ENCODE peak calls at places on chromosomes 3 and 15, in ten cellular contexts. One of them, this sample, is unnamed.
A peak's percentile ranks its signal among the peaks of the same experiment; 100 is the strongest.

GRCh38 chr3:150503402-150504099 is 42.7 kb downstream of the SERP1 start:
- DNase-seq in cardiac fibroblast: no peak
- DNase-seq in epithelial cell of proximal tubule: no peak
- DNase-seq in sigmoid colon: no peak
- DNase-seq in CD8-positive, alpha-beta T cell: no peak
- DNase-seq in tibial artery: no peak
- DNase-seq in HCT116: no peak
- DNase-seq in fibroblast of pulmonary artery: no peak
- DNase-seq in GM10248: no peak
- DNase-seq in stomach: no peak
- DNase-seq in this sample: no peak

GRCh38 chr3:195522254-195523023 is 20.7 kb downstream of the PPP1R2 start:
- DNase-seq in GM10248: peak; percentile 54
- DNase-seq in CD8-positive, alpha-beta T cell: no peak
- DNase-seq in sigmoid colon: no peak
- DNase-seq in fibroblast of pulmonary artery: peak; percentile 65
- DNase-seq in stomach: no peak
- DNase-seq in epithelial cell of proximal tubule: no peak
- DNase-seq in cardiac fibroblast: peak; percentile 59
- DNase-seq in tibial artery: no peak
- DNase-seq in HCT116: no peak
- DNase-seq in this sample: no peak

GRCh38 chr3:104437131-104437750 is 929.5 kb upstream of the ALCAM start:
- DNase-seq in GM10248: no peak
- DNase-seq in stomach: no peak
- DNase-seq in cardiac fibroblast: peak; percentile 70
- DNase-seq in tibial artery: no peak
- DNase-seq in epithelial cell of proximal tubule: peak; percentile 42
- DNase-seq in CD8-positive, alpha-beta T cell: no peak
- DNase-seq in sigmoid colon: no peak
- DNase-seq in HCT116: peak; percentile 38
- DNase-seq in fibroblast of pulmonary artery: peak; percentile 67
- DNase-seq in this sample: no peak

GRCh38 chr3:37254316-37254715 is 79.9 kb upstream of the LRRFIP2 start:
- DNase-seq in HCT116: no peak
- DNase-seq in CD8-positive, alpha-beta T cell: no peak
- DNase-seq in fibroblast of pulmonary artery: no peak
- DNase-seq in GM10248: no peak
- DNase-seq in tibial artery: no peak
- DNase-seq in epithelial cell of proximal tubule: no peak
- DNase-seq in cardiac fibroblast: no peak
- DNase-seq in sigmoid colon: no peak
- DNase-seq in stomach: no peak
- DNase-seq in this sample: no peak

GRCh38 chr3:158105124-158105709 is 1.0 kb downstream of the SHOX2 start:
- DNase-seq in CD8-positive, alpha-beta T cell: no peak
- DNase-seq in fibroblast of pulmonary artery: no peak
- DNase-seq in cardiac fibroblast: no peak
- DNase-seq in epithelial cell of proximal tubule: no peak
- DNase-seq in stomach: no peak
- DNase-seq in tibial artery: peak; percentile 82
- DNase-seq in HCT116: no peak
- DNase-seq in GM10248: peak; percentile 32
- DNase-seq in sigmoid colon: no peak
- DNase-seq in this sample: no peak

GRCh38 chr3:159846255-159846654 is 142.4 kb upstream of the IL12A start:
- DNase-seq in GM10248: no peak
- DNase-seq in epithelial cell of proximal tubule: no peak
- DNase-seq in sigmoid colon: no peak
- DNase-seq in CD8-positive, alpha-beta T cell: no peak
- DNase-seq in cardiac fibroblast: no peak
- DNase-seq in tibial artery: no peak
- DNase-seq in fibroblast of pulmonary artery: no peak
- DNase-seq in stomach: no peak
- DNase-seq in HCT116: no peak
- DNase-seq in this sample: no peak

GRCh38 chr3:156160653-156161052 is 40.3 kb downstream of the KCNAB1 start:
- DNase-seq in GM10248: peak; percentile 25
- DNase-seq in stomach: no peak
- DNase-seq in fibroblast of pulmonary artery: no peak
- DNase-seq in sigmoid colon: no peak
- DNase-seq in tibial artery: no peak
- DNase-seq in HCT116: no peak
- DNase-seq in cardiac fibroblast: no peak
- DNase-seq in CD8-positive, alpha-beta T cell: no peak
- DNase-seq in epithelial cell of proximal tubule: no peak
- DNase-seq in this sample: no peak

GRCh38 chr3:156630081-156630772 is 44.2 kb upstream of the TIPARP start:
- DNase-seq in HCT116: peak; percentile 36
- DNase-seq in sigmoid colon: no peak
- DNase-seq in stomach: no peak
- DNase-seq in cardiac fibroblast: no peak
- DNase-seq in fibroblast of pulmonary artery: no peak
- DNase-seq in GM10248: no peak
- DNase-seq in CD8-positive, alpha-beta T cell: no peak
- DNase-seq in tibial artery: no peak
- DNase-seq in epithelial cell of proximal tubule: no peak
- DNase-seq in this sample: peak; percentile 54

GRCh38 chr15:85854345-85855097 is 59.8 kb upstream of the KLHL25 start:
- DNase-seq in HCT116: peak; percentile 52
- DNase-seq in GM10248: peak; percentile 76
- DNase-seq in CD8-positive, alpha-beta T cell: peak; percentile 16
- DNase-seq in epithelial cell of proximal tubule: no peak
- DNase-seq in fibroblast of pulmonary artery: peak; percentile 79
- DNase-seq in cardiac fibroblast: peak; percentile 81
- DNase-seq in stomach: no peak
- DNase-seq in tibial artery: no peak
- DNase-seq in sigmoid colon: no peak
- DNase-seq in this sample: peak; percentile 58

GRCh38 chr3:154139996-154140436 is 18.8 kb downstream of the ARHGEF26 start:
- DNase-seq in cardiac fibroblast: no peak
- DNase-seq in HCT116: no peak
- DNase-seq in tibial artery: no peak
- DNase-seq in stomach: no peak
- DNase-seq in CD8-positive, alpha-beta T cell: no peak
- DNase-seq in sigmoid colon: no peak
- DNase-seq in fibroblast of pulmonary artery: no peak
- DNase-seq in epithelial cell of proximal tubule: no peak
- DNase-seq in GM10248: no peak
- DNase-seq in this sample: no peak

GRCh38 chr3:100045696-100046095 is 68.6 kb downstream of the FILIP1L start:
- DNase-seq in cardiac fibroblast: peak; percentile 93
- DNase-seq in CD8-positive, alpha-beta T cell: no peak
- DNase-seq in GM10248: no peak
- DNase-seq in stomach: no peak
- DNase-seq in epithelial cell of proximal tubule: no peak
- DNase-seq in HCT116: no peak
- DNase-seq in tibial artery: peak; percentile 77
- DNase-seq in sigmoid colon: peak; percentile 87
- DNase-seq in fibroblast of pulmonary artery: peak; percentile 95
- DNase-seq in this sample: no peak

GRCh38 chr3:150779402-150779858 is 16.5 kb upstream of the SIAH2 start:
- DNase-seq in CD8-positive, alpha-beta T cell: no peak
- DNase-seq in fibroblast of pulmonary artery: no peak
- DNase-seq in stomach: no peak
- DNase-seq in epithelial cell of proximal tubule: no peak
- DNase-seq in cardiac fibroblast: no peak
- DNase-seq in sigmoid colon: no peak
- DNase-seq in tibial artery: no peak
- DNase-seq in GM10248: no peak
- DNase-seq in HCT116: no peak
- DNase-seq in this sample: no peak

DNA sequence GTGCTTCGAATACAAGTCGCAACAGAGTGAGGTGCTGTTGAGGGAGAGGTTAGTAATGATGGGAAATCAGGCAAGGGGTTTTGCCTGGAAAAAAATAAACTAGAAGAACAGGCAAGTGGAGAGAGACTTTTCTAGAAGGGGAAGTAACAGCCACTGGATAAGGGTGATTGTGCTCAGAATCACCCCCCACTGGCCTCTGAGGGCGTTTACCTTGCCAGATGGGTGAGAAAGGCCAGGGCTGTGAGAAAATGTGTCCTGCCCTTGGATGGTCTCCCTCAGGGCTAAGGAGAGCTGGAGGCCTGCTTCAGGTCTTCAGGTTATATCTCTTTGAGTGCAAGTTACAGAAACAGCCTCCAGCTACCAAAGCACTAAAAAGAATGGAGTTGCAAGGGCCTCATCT is 151.7 kb downstream of the MEX3B start:
- DNase-seq in epithelial cell of proximal tubule: no peak
- DNase-seq in HCT116: no peak
- DNase-seq in cardiac fibroblast: no peak
- DNase-seq in GM10248: no peak
- DNase-seq in stomach: no peak
- DNase-seq in fibroblast of pulmonary artery: no peak
- DNase-seq in tibial artery: no peak
- DNase-seq in sigmoid colon: no peak
- DNase-seq in CD8-positive, alpha-beta T cell: no peak
- DNase-seq in this sample: no peak
- TF ChIP-seq CTCF in epithelial cell of proximal tubule: no peak
- TF ChIP-seq CTCF in HCT116: no peak
- TF ChIP-seq CTCF in cardiac fibroblast: no peak
- TF ChIP-seq CTCF in GM10248: no peak
- TF ChIP-seq CTCF in stomach: no peak
- TF ChIP-seq CTCF in fibroblast of pulmonary artery: no peak
- TF ChIP-seq CTCF in tibial artery: no peak
- TF ChIP-seq CTCF in sigmoid colon: no peak
- TF ChIP-seq CTCF in CD8-positive, alpha-beta T cell: no peak
- TF ChIP-seq CTCF in this sample: no peak

GRCh38 chr15:90597477-90598052 is 67.8 kb downstream of the CRTC3 start:
- DNase-seq in tibial artery: no peak
- DNase-seq in CD8-positive, alpha-beta T cell: no peak
- DNase-seq in fibroblast of pulmonary artery: no peak
- DNase-seq in HCT116: no peak
- DNase-seq in cardiac fibroblast: no peak
- DNase-seq in sigmoid colon: no peak
- DNase-seq in stomach: no peak
- DNase-seq in epithelial cell of proximal tubule: no peak
- DNase-seq in GM10248: peak; percentile 45
- DNase-seq in this sample: no peak

GRCh38 chr15:90598679-90599078 is 69.0 kb downstream of the CRTC3 start:
- DNase-seq in HCT116: no peak
- DNase-seq in CD8-positive, alpha-beta T cell: no peak
- DNase-seq in epithelial cell of proximal tubule: no peak
- DNase-seq in cardiac fibroblast: no peak
- DNase-seq in stomach: no peak
- DNase-seq in GM10248: no peak
- DNase-seq in tibial artery: no peak
- DNase-seq in fibroblast of pulmonary artery: no peak
- DNase-seq in sigmoid colon: no peak
- DNase-seq in this sample: no peak

GRCh38 chr15:90599116-90599515 is 69.4 kb downstream of the CRTC3 start:
- DNase-seq in stomach: no peak
- DNase-seq in CD8-positive, alpha-beta T cell: no peak
- DNase-seq in sigmoid colon: no peak
- DNase-seq in HCT116: no peak
- DNase-seq in cardiac fibroblast: no peak
- DNase-seq in GM10248: no peak
- DNase-seq in epithelial cell of proximal tubule: no peak
- DNase-seq in fibroblast of pulmonary artery: no peak
- DNase-seq in tibial artery: no peak
- DNase-seq in this sample: peak; percentile 52

GRCh38 chr15:90596943-90597342 is 67.2 kb downstream of the CRTC3 start:
- DNase-seq in CD8-positive, alpha-beta T cell: no peak
- DNase-seq in HCT116: no peak
- DNase-seq in tibial artery: no peak
- DNase-seq in GM10248: no peak
- DNase-seq in cardiac fibroblast: no peak
- DNase-seq in sigmoid colon: no peak
- DNase-seq in fibroblast of pulmonary artery: no peak
- DNase-seq in stomach: no peak
- DNase-seq in epithelial cell of proximal tubule: no peak
- DNase-seq in this sample: no peak

DNA sequence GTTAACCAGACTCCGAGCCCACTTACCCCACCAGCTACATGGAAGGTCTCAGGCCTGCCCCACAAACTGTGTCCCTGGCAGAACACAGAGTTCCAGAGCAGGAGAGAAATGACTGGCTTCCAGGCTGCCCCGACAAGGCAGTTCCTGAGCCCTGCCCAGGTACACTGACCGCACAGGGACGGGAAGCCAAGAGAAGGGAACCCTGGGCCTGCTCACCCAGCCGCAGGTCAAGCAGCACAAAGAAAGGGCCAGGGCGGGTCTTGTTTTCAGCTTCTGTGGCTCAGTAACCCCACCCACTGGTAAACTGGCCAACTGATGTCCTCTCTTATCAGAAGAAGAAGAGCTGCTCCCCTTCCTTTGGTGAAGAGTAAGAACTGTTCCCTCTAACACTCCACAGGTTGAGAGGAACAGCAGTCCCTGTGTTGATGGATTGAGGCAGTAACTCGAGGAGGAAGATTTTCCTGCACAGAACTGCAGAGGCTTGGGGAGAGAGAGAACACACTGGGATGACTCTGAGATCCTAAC is 68.4 kb downstream of the CRTC3 start:
- DNase-seq in tibial artery: peak; percentile 77
- DNase-seq in fibroblast of pulmonary artery: peak; percentile 16
- DNase-seq in GM10248: peak; percentile 76
- DNase-seq in cardiac fibroblast: peak; percentile 36
- DNase-seq in HCT116: no peak
- DNase-seq in sigmoid colon: peak; percentile 74
- DNase-seq in epithelial cell of proximal tubule: no peak
- DNase-seq in CD8-positive, alpha-beta T cell: no peak
- DNase-seq in stomach: peak; percentile 79
- DNase-seq in this sample: no peak
- TF ChIP-seq CTCF in tibial artery: no peak
- TF ChIP-seq CTCF in fibroblast of pulmonary artery: no peak
- TF ChIP-seq CTCF in GM10248: peak; percentile 38
- TF ChIP-seq CTCF in cardiac fibroblast: no peak
- TF ChIP-seq CTCF in HCT116: no peak
- TF ChIP-seq CTCF in sigmoid colon: no peak
- TF ChIP-seq CTCF in epithelial cell of proximal tubule: peak; percentile 21
- TF ChIP-seq CTCF in CD8-positive, alpha-beta T cell: no peak
- TF ChIP-seq CTCF in stomach: no peak
- TF ChIP-seq CTCF in this sample: no peak

DNA sequence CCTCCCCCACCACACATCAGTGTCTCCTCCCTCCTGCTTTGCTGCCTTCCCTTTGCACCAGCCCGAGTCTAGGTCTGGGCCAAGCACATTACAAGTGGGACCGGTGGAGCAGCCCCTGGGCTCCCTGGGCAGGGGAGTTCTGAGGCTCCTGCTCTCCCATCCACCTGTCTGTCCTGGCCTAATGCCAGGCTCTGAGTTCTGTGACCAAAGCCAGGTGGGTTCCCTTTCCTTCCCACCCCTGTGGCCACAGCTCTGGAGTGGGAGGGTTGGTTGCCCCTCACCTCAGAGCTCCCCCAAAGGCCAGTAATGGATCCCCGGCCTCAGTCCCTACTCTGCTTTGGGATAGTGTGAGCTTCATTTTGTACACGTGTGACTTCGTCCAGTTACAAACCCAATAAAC is 2.3 kb upstream of the ABCF3 start:
- DNase-seq in stomach: no peak
- DNase-seq in HCT116: no peak
- DNase-seq in CD8-positive, alpha-beta T cell: no peak
- DNase-seq in tibial artery: no peak
- DNase-seq in fibroblast of pulmonary artery: no peak
- DNase-seq in epithelial cell of proximal tubule: no peak
- DNase-seq in GM10248: no peak
- DNase-seq in sigmoid colon: no peak
- DNase-seq in cardiac fibroblast: no peak
- DNase-seq in this sample: no peak
- TF ChIP-seq CTCF in stomach: no peak
- TF ChIP-seq CTCF in HCT116: no peak
- TF ChIP-seq CTCF in CD8-positive, alpha-beta T cell: no peak
- TF ChIP-seq CTCF in tibial artery: no peak
- TF ChIP-seq CTCF in fibroblast of pulmonary artery: no peak
- TF ChIP-seq CTCF in epithelial cell of proximal tubule: no peak
- TF ChIP-seq CTCF in GM10248: no peak
- TF ChIP-seq CTCF in sigmoid colon: no peak
- TF ChIP-seq CTCF in cardiac fibroblast: no peak
- TF ChIP-seq CTCF in this sample: no peak

GRCh38 chr15:62588930-62589655 is 424.0 kb upstream of the C2CD4B start:
- DNase-seq in stomach: no peak
- DNase-seq in tibial artery: no peak
- DNase-seq in sigmoid colon: no peak
- DNase-seq in epithelial cell of proximal tubule: no peak
- DNase-seq in fibroblast of pulmonary artery: peak; percentile 44
- DNase-seq in GM10248: no peak
- DNase-seq in CD8-positive, alpha-beta T cell: no peak
- DNase-seq in HCT116: no peak
- DNase-seq in cardiac fibroblast: peak; percentile 58
- DNase-seq in this sample: no peak
- TF ChIP-seq CTCF in stomach: no peak
- TF ChIP-seq CTCF in tibial artery: peak; percentile 25
- TF ChIP-seq CTCF in sigmoid colon: no peak
- TF ChIP-seq CTCF in epithelial cell of proximal tubule: no peak
- TF ChIP-seq CTCF in fibroblast of pulmonary artery: no peak
- TF ChIP-seq CTCF in GM10248: no peak
- TF ChIP-seq CTCF in CD8-positive, alpha-beta T cell: no peak
- TF ChIP-seq CTCF in HCT116: no peak
- TF ChIP-seq CTCF in cardiac fibroblast: peak; percentile 9
- TF ChIP-seq CTCF in this sample: no peak